ENCODE peak calls at places on chromosomes 11 and 22, in five cellular contexts. I is uterus, F is dorsolateral prefrontal cortex, D is left ventricle myocardium inferior, B is endodermal cell. M is an unnamed sample.

GRCh38 chr11:64546600-64546999 is 44.4 kb upstream of the SLC22A12 start:
- DNase-seq in D (no peak), B (no peak), I (no peak), F (no peak), M (no peak)

GRCh38 chr11:121727942-121728341 is 275.2 kb upstream of the SORL1-AS1 start:
- DNase-seq in B (no peak), D (no peak), I (no peak), F (no peak), M (no peak)

GRCh38 chr11:88103337-88104206 is 71.7 kb downstream of the RAB38 start:
- DNase-seq in I (no peak), F (no peak), D (no peak), B (peak; percentile 92), M (no peak)

GRCh38 chr11:116193321-116194114 is 579.3 kb downstream of the BUD13 start:
- DNase-seq in I (peak; percentile 22), B (peak; percentile 87), D (no peak), F (no peak), M (peak; percentile 28)

GRCh38 chr11:118142809-118143208 is 9.8 kb downstream of the SCN4B start:
- DNase-seq in F (no peak), I (no peak), D (no peak), B (peak; percentile 63), M (no peak)

GRCh38 chr22:49551446-49551845 is 276.2 kb downstream of the BRD1 start:
- DNase-seq in F (no peak), I (no peak), D (no peak), B (no peak), M (no peak)

GRCh38 chr11:116481126-116481644 is 291.6 kb downstream of the BUD13 start:
- DNase-seq in D (no peak), I (no peak), B (no peak), F (no peak), M (no peak)

GRCh38 chr11:32186118-32186517 is 95.2 kb downstream of the RCN1 start:
- DNase-seq in F (no peak), I (no peak), B (no peak), D (no peak), M (no peak)

GRCh38 chr11:34358258-34358665 is 452 bp upstream of the ABTB2 start:
- DNase-seq in B (no peak), D (peak; percentile 58), F (no peak), I (peak; percentile 74), M (peak; percentile 86)

GRCh38 chr22:42173183-42173926 is 42.7 kb upstream of the CYP2D6 start:
- DNase-seq in B (no peak), D (no peak), F (no peak), I (no peak), M (no peak)

GRCh38 chr11:42976636-42977217 is 335.1 kb upstream of the API5 start:
- DNase-seq in F (no peak), B (no peak), D (no peak), I (no peak), M (no peak)

GRCh38 chr11:118434123-118434552 is 2.2 kb upstream of the KMT2A start:
- DNase-seq in D (no peak), F (no peak), B (no peak), I (no peak), M (no peak)

GRCh38 chr11:78499971-78500370 is 74.7 kb downstream of the NARS2 start:
- DNase-seq in D (no peak), I (no peak), B (no peak), F (no peak), M (no peak)

GRCh38 chr11:123159146-123159857 is 35.7 kb downstream of the CLMP start:
- DNase-seq in F (no peak), D (no peak), I (no peak), B (no peak), M (no peak)

GRCh38 chr11:132035228-132035627 is 664.8 kb downstream of the NTM start:
- DNase-seq in B (no peak), F (no peak), I (no peak), D (no peak), M (no peak)

GRCh38 chr11:56911312-56911711 is 77.4 kb upstream of the OR5AK2 start:
- DNase-seq in F (no peak), D (no peak), B (no peak), I (no peak), M (no peak)

GRCh38 chr11:111449696-111450479 is 62.3 kb downstream of the BTG4 start:
- DNase-seq in B (peak; percentile 17), I (no peak), F (no peak), D (no peak), M (no peak)

GRCh38 chr11:5922749-5923426 is 19.2 kb upstream of the OR56A3 start:
- DNase-seq in D (no peak), F (no peak), I (no peak), B (no peak), M (peak; percentile 10)

GRCh38 chr11:89235121-89235520 is 57.4 kb downstream of the TYR start:
- DNase-seq in B (no peak), D (no peak), F (no peak), I (no peak), M (no peak)

GRCh38 chr11:615453-616319 is at the start of gene IRF7:
- DNase-seq in F (peak; percentile 83), I (peak; percentile 92), D (peak; percentile 97), B (peak; percentile 97), M (peak; percentile 85)
- H3K27ac ChIP-seq in F (peak within 1 kb of the TSS; percentile 83), I (peak within 1 kb of the TSS; percentile 88), D (peak within 1 kb of the TSS; percentile 98), B (peak within 1 kb of the TSS; percentile 83), M (peak within 1 kb of the TSS; percentile 88)

DNA sequence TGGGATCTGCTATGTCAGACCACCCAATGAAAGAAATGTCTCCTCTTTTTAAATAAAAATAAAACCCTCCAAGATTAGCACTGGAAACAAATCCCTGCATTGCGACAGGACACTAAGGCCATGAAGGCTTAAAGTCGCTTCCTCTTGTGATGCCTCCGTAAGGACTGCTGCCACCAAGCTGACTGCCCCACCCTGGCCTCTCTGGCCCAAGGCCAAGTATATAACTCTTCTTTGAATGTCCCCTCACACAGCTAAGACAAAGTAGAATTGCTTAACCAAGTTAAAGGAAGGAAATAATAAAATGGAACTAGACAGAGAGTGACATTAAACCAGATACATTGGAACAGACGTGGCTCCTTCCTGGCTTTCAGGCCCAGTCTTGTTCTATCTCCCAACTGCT is 7.5 kb upstream of the NRGN start:
- DNase-seq in I (no peak), F (no peak), B (no peak), D (no peak), M (no peak)
- H3K27ac ChIP-seq in I (no peak overlapping the region), F (no peak overlapping the region), B (no peak overlapping the region), D (no peak overlapping the region), M (no peak overlapping the region)

GRCh38 chr11:69125861-69126260 is 29.9 kb upstream of the SMIM38 start:
- DNase-seq in F (no peak), B (no peak), D (no peak), I (no peak), M (no peak)
- H3K27ac ChIP-seq in F (no peak overlapping the region), B (no peak overlapping the region), D (no peak overlapping the region), I (no peak overlapping the region), M (peak overlapping the region; percentile 39)

GRCh38 chr11:133507185-133507584 is 25.1 kb downstream of the OPCML start:
- DNase-seq in B (no peak), F (no peak), D (no peak), I (no peak), M (no peak)

GRCh38 chr11:133508448-133508847 is 23.9 kb downstream of the OPCML start:
- DNase-seq in I (no peak), B (no peak), D (peak; percentile 27), F (no peak), M (no peak)

GRCh38 chr11:133506023-133506422 is 26.3 kb downstream of the OPCML start:
- DNase-seq in F (no peak), I (no peak), B (no peak), D (no peak), M (no peak)

GRCh38 chr11:133506551-133507094 is 25.7 kb downstream of the OPCML start:
- DNase-seq in F (no peak), D (no peak), B (no peak), I (no peak), M (no peak)

GRCh38 chr11:133509924-133510697 is 22.2 kb downstream of the OPCML start:
- DNase-seq in F (no peak), I (no peak), B (no peak), D (no peak), M (no peak)
- H3K27ac ChIP-seq in F (no peak overlapping the region), I (no peak overlapping the region), B (no peak overlapping the region), D (no peak overlapping the region), M (no peak overlapping the region)

DNA sequence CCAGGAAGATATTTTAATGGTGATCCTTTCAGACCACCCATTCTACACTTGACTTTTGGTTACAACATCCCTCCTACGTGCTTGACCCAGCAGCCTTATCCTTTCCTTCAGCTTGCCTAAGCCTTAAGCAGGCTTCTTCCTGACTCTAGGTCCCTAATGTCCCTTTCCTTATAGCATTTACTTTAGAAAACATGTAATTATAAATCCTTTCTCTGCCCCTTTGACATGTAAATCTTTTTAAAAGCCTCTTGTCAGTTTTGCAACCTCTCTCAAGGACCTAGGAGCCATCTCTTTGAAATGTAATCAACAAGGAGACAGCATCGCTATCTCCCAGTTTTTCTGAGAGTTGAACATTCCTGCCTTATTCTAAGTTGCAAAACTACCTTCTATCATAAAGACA is 1255.2 kb downstream of the LRRC4C start:
- DNase-seq in B (no peak), D (no peak), I (no peak), F (no peak), M (no peak)
- H3K27ac ChIP-seq in B (no peak overlapping the region), D (no peak overlapping the region), I (no peak overlapping the region), F (peak overlapping the region; percentile 77), M (no peak overlapping the region)

GRCh38 chr22:19892249-19892879 is 37.7 kb upstream of the GNB1L start:
- DNase-seq in I (peak; percentile 57), F (no peak), D (no peak), B (no peak), M (peak; percentile 16)

GRCh38 chr22:19890502-19891349 is 36.1 kb upstream of the GNB1L start:
- DNase-seq in B (no peak), I (no peak), F (no peak), D (no peak), M (no peak)

GRCh38 chr22:19891350-19892248 is 36.9 kb upstream of the GNB1L start:
- DNase-seq in D (no peak), F (no peak), B (peak; percentile 90), I (peak; percentile 63), M (peak; percentile 87)

GRCh38 chr22:19888131-19888746 is 33.6 kb upstream of the GNB1L start:
- DNase-seq in I (no peak), F (no peak), B (no peak), D (peak; percentile 13), M (no peak)

GRCh38 chr22:19889951-19890350 is 35.3 kb upstream of the GNB1L start:
- DNase-seq in B (no peak), D (no peak), F (no peak), I (no peak), M (no peak)
- H3K27ac ChIP-seq in B (no peak overlapping the region), D (no peak overlapping the region), F (no peak overlapping the region), I (no peak overlapping the region), M (peak overlapping the region; percentile 100)

DNA sequence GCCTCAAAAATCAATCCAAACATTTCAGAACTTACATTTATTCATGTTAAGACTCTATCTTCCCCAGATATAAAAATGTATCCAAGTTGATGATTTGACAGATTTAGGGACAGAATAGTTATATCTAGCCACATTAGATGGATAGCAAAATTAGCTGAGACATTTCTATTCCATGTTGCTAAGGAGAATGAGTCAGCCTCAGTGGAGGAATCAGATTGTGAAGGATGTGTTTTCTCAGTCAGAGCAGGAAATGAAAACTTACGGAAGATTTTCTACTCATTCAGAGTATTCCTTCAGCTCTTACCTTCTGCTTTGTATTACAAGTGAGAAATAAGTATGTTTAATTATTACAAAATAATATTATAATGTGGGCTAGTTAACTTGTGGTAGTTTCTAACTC is 556.3 kb upstream of the ANO3 start:
- DNase-seq in D (no peak), I (no peak), F (no peak), B (no peak), M (no peak)
- H3K27ac ChIP-seq in D (no peak overlapping the region), I (no peak overlapping the region), F (no peak overlapping the region), B (no peak overlapping the region), M (no peak overlapping the region)

M was measured in RWPE1.